ENCODE peak calls at places on chromosome 11, in eight cellular contexts. One of them, this sample, is unnamed.

GRCh38 chr11:123100378-123101085 is 38.6 kb upstream of the HSPA8 start:
- DNase-seq in left ventricle myocardium inferior: no peak
- DNase-seq in ureter: no peak
- DNase-seq in stimulated activated CD4-positive, alpha-beta T cell treated with anti-CD3 and anti-CD28 coated beads, Interleukin-15, amount 100 ng/mL, for 24 hours: no peak
- DNase-seq in NCI-H774: no peak
- DNase-seq in mammary epithelial cell: no peak
- DNase-seq in T-cell: no peak
- DNase-seq in HT1080: no peak
- DNase-seq in this sample: no peak

GRCh38 chr11:78564889-78565467 is 9.7 kb downstream of the NARS2 start:
- DNase-seq in left ventricle myocardium inferior: no peak
- DNase-seq in ureter: no peak
- DNase-seq in stimulated activated CD4-positive, alpha-beta T cell treated with anti-CD3 and anti-CD28 coated beads, Interleukin-15, amount 100 ng/mL, for 24 hours: no peak
- DNase-seq in NCI-H774: no peak
- DNase-seq in mammary epithelial cell: no peak
- DNase-seq in T-cell: no peak
- DNase-seq in HT1080: no peak
- DNase-seq in this sample: no peak

GRCh38 chr11:96037267-96037990 is 113.5 kb upstream of the MTMR2 start:
- DNase-seq in left ventricle myocardium inferior: no peak
- DNase-seq in ureter: no peak
- DNase-seq in stimulated activated CD4-positive, alpha-beta T cell treated with anti-CD3 and anti-CD28 coated beads, Interleukin-15, amount 100 ng/mL, for 24 hours: no peak
- DNase-seq in NCI-H774: peak
- DNase-seq in mammary epithelial cell: peak
- DNase-seq in T-cell: no peak
- DNase-seq in HT1080: no peak
- DNase-seq in this sample: no peak

GRCh38 chr11:120098503-120099054 is 39.3 kb downstream of the TRIM29 start:
- DNase-seq in left ventricle myocardium inferior: no peak
- DNase-seq in ureter: no peak
- DNase-seq in stimulated activated CD4-positive, alpha-beta T cell treated with anti-CD3 and anti-CD28 coated beads, Interleukin-15, amount 100 ng/mL, for 24 hours: no peak
- DNase-seq in NCI-H774: no peak
- DNase-seq in mammary epithelial cell: no peak
- DNase-seq in T-cell: no peak
- DNase-seq in HT1080: no peak
- DNase-seq in this sample: no peak

GRCh38 chr11:8370812-8371515 is 107.3 kb upstream of the LMO1 start:
- DNase-seq in left ventricle myocardium inferior: no peak
- DNase-seq in ureter: no peak
- DNase-seq in stimulated activated CD4-positive, alpha-beta T cell treated with anti-CD3 and anti-CD28 coated beads, Interleukin-15, amount 100 ng/mL, for 24 hours: no peak
- DNase-seq in NCI-H774: no peak
- DNase-seq in mammary epithelial cell: no peak
- DNase-seq in T-cell: no peak
- DNase-seq in HT1080: no peak
- DNase-seq in this sample: no peak

GRCh38 chr11:47415949-47416472 is 7.6 kb downstream of the SLC39A13 start:
- DNase-seq in left ventricle myocardium inferior: peak
- DNase-seq in ureter: peak
- DNase-seq in stimulated activated CD4-positive, alpha-beta T cell treated with anti-CD3 and anti-CD28 coated beads, Interleukin-15, amount 100 ng/mL, for 24 hours: no peak
- DNase-seq in NCI-H774: no peak
- DNase-seq in mammary epithelial cell: peak
- DNase-seq in T-cell: no peak
- DNase-seq in HT1080: peak
- DNase-seq in this sample: peak

GRCh38 chr11:102592634-102593581 is 32.2 kb downstream of the MMP20 start:
- DNase-seq in left ventricle myocardium inferior: no peak
- DNase-seq in ureter: no peak
- DNase-seq in stimulated activated CD4-positive, alpha-beta T cell treated with anti-CD3 and anti-CD28 coated beads, Interleukin-15, amount 100 ng/mL, for 24 hours: no peak
- DNase-seq in NCI-H774: no peak
- DNase-seq in mammary epithelial cell: peak
- DNase-seq in T-cell: no peak
- DNase-seq in HT1080: peak
- DNase-seq in this sample: peak

GRCh38 chr11:118888398-118888797 is 4.7 kb downstream of the CXCR5 start:
- DNase-seq in left ventricle myocardium inferior: no peak
- DNase-seq in ureter: no peak
- DNase-seq in stimulated activated CD4-positive, alpha-beta T cell treated with anti-CD3 and anti-CD28 coated beads, Interleukin-15, amount 100 ng/mL, for 24 hours: no peak
- DNase-seq in NCI-H774: no peak
- DNase-seq in mammary epithelial cell: no peak
- DNase-seq in T-cell: no peak
- DNase-seq in HT1080: no peak
- DNase-seq in this sample: no peak

GRCh38 chr11:106344392-106344791 is 266.9 kb downstream of the AASDHPPT start:
- DNase-seq in left ventricle myocardium inferior: no peak
- DNase-seq in ureter: no peak
- DNase-seq in stimulated activated CD4-positive, alpha-beta T cell treated with anti-CD3 and anti-CD28 coated beads, Interleukin-15, amount 100 ng/mL, for 24 hours: no peak
- DNase-seq in NCI-H774: no peak
- DNase-seq in mammary epithelial cell: peak
- DNase-seq in T-cell: no peak
- DNase-seq in HT1080: no peak
- DNase-seq in this sample: no peak

GRCh38 chr11:59186130-59186594 is 14.2 kb downstream of the DTX4 start:
- DNase-seq in left ventricle myocardium inferior: no peak
- DNase-seq in ureter: peak
- DNase-seq in stimulated activated CD4-positive, alpha-beta T cell treated with anti-CD3 and anti-CD28 coated beads, Interleukin-15, amount 100 ng/mL, for 24 hours: peak
- DNase-seq in NCI-H774: no peak
- DNase-seq in mammary epithelial cell: peak
- DNase-seq in T-cell: peak
- DNase-seq in HT1080: peak
- DNase-seq in this sample: no peak

GRCh38 chr11:130008326-130008725 is 5.7 kb upstream of the PRDM10 start:
- DNase-seq in left ventricle myocardium inferior: no peak
- DNase-seq in ureter: no peak
- DNase-seq in stimulated activated CD4-positive, alpha-beta T cell treated with anti-CD3 and anti-CD28 coated beads, Interleukin-15, amount 100 ng/mL, for 24 hours: no peak
- DNase-seq in NCI-H774: no peak
- DNase-seq in mammary epithelial cell: no peak
- DNase-seq in T-cell: no peak
- DNase-seq in HT1080: no peak
- DNase-seq in this sample: no peak

GRCh38 chr11:134150195-134150903 is 73.4 kb downstream of the NCAPD3 start:
- DNase-seq in left ventricle myocardium inferior: no peak
- DNase-seq in ureter: no peak
- DNase-seq in stimulated activated CD4-positive, alpha-beta T cell treated with anti-CD3 and anti-CD28 coated beads, Interleukin-15, amount 100 ng/mL, for 24 hours: no peak
- DNase-seq in NCI-H774: no peak
- DNase-seq in mammary epithelial cell: no peak
- DNase-seq in T-cell: no peak
- DNase-seq in HT1080: no peak
- DNase-seq in this sample: no peak

GRCh38 chr11:61968758-61969390 is 1.4 kb upstream of the FTH1 start:
- DNase-seq in left ventricle myocardium inferior: no peak
- DNase-seq in ureter: no peak
- DNase-seq in stimulated activated CD4-positive, alpha-beta T cell treated with anti-CD3 and anti-CD28 coated beads, Interleukin-15, amount 100 ng/mL, for 24 hours: no peak
- DNase-seq in NCI-H774: no peak
- DNase-seq in mammary epithelial cell: no peak
- DNase-seq in T-cell: no peak
- DNase-seq in HT1080: no peak
- DNase-seq in this sample: no peak

GRCh38 chr11:94729352-94729751 is 38.8 kb upstream of the AMOTL1 start:
- DNase-seq in left ventricle myocardium inferior: no peak
- DNase-seq in ureter: no peak
- DNase-seq in stimulated activated CD4-positive, alpha-beta T cell treated with anti-CD3 and anti-CD28 coated beads, Interleukin-15, amount 100 ng/mL, for 24 hours: no peak
- DNase-seq in NCI-H774: no peak
- DNase-seq in mammary epithelial cell: no peak
- DNase-seq in T-cell: no peak
- DNase-seq in HT1080: no peak
- DNase-seq in this sample: no peak

This sample was measured in RCC 7860.